ENCODE peak calls at places on chromosomes 1 and 21, in six cellular contexts. D is NCI-H524, R is kidney epithelial cell, F is sciatic nerve, G is NCI-H1105 treated with DMSO at 0.1 percent for 48 hours, P is NCI-H460. W is an unnamed sample.

GRCh38 chr1:204760350-204761134 is 75.0 kb upstream of the LRRN2 start:
- DNase-seq in D (no peak), R (no peak), F (no peak), G (no peak), P (no peak), W (no peak)

GRCh38 chr1:181626252-181626938 is 143.1 kb downstream of the CACNA1E start:
- DNase-seq in D (no peak), R (no peak), F (no peak), G (no peak), P (no peak), W (no peak)

GRCh38 chr21:33936221-33937038 is 20.8 kb upstream of the ATP5PO start:
- DNase-seq in D (no peak), R (no peak), F (no peak), G (no peak), P (no peak), W (peak)

GRCh38 chr1:30325999-30326398 is 397.4 kb downstream of the MATN1 start:
- DNase-seq in D (no peak), R (no peak), F (peak), G (no peak), P (no peak), W (no peak)

GRCh38 chr1:236812334-236813030 is 17.4 kb downstream of the MTR start:
- DNase-seq in D (no peak), R (no peak), F (no peak), G (no peak), P (no peak), W (no peak)

GRCh38 chr21:33155457-33155856 is 74.3 kb upstream of the IFNAR2 start:
- DNase-seq in D (no peak), R (no peak), F (no peak), G (no peak), P (no peak), W (no peak)

GRCh38 chr1:109306832-109307362 is at the start of gene MYBPHL:
- DNase-seq in D (peak), R (no peak), F (no peak), G (no peak), P (no peak), W (peak)

GRCh38 chr1:144101397-144102050 is 129.7 kb upstream of the FAM72C start:
- DNase-seq in D (no peak), R (no peak), F (peak), G (no peak), P (no peak), W (no peak)

GRCh38 chr1:8814870-8815269 is 2.6 kb downstream of the RERE start:
- DNase-seq in D (peak), R (no peak), F (no peak), G (peak), P (no peak), W (no peak)